ENCODE peak calls at places on chromosomes 1 and 21, in nine cellular contexts. C, Q, W, D, V, O, A, R and G are unnamed samples.

GRCh38 chr1:29471487-29472313 is 235.4 kb downstream of the PTPRU start:
- DNase-seq in D (peak), V (no peak), A (no peak), R (no peak), O (peak), Q (no peak), W (no peak), C (no peak), G (no peak)

GRCh38 chr1:186531561-186532165 is 70.7 kb upstream of the PDC start:
- DNase-seq in R (no peak), D (no peak), Q (no peak), V (no peak), A (no peak), W (no peak), O (no peak), C (no peak), G (no peak)

GRCh38 chr21:29302340-29302991 is 3.7 kb downstream of the BACH1 start:
- DNase-seq in Q (no peak), O (no peak), V (no peak), A (no peak), C (no peak), W (no peak), R (no peak), D (no peak), G (no peak)

GRCh38 chr1:247574664-247575063 is 13.5 kb upstream of the OR2G2 start:
- DNase-seq in R (no peak), V (no peak), W (no peak), D (no peak), C (no peak), Q (no peak), O (no peak), A (no peak), G (peak)

GRCh38 chr1:46174448-46175231 is at the start of gene TSPAN1:
- DNase-seq in V (peak), W (no peak), O (no peak), R (no peak), Q (no peak), C (no peak), A (no peak), D (peak), G (no peak)

GRCh38 chr1:172277989-172278388 is 142.5 kb upstream of the C1orf105 start:
- DNase-seq in Q (no peak), D (no peak), A (no peak), W (no peak), C (no peak), V (no peak), R (no peak), O (no peak), G (no peak)

GRCh38 chr1:156876281-156876680 is 15.6 kb downstream of the NTRK1 start:
- DNase-seq in V (no peak), R (no peak), C (no peak), W (no peak), D (no peak), Q (no peak), O (no peak), A (peak), G (no peak)

GRCh38 chr21:33132054-33132453 is 62.1 kb downstream of the OLIG1 start:
- DNase-seq in O (peak), D (no peak), W (no peak), A (no peak), R (no peak), C (no peak), Q (no peak), V (no peak), G (no peak)

GRCh38 chr1:106564192-106564591 is 492.3 kb upstream of the PRMT6 start:
- DNase-seq in O (no peak), D (no peak), Q (no peak), A (no peak), V (no peak), C (no peak), W (no peak), R (no peak), G (no peak)

GRCh38 chr1:61089338-61089737 is 7.0 kb downstream of the NFIA start:
- DNase-seq in Q (no peak), A (no peak), O (peak), R (no peak), W (no peak), V (no peak), C (no peak), D (no peak), G (no peak)

GRCh38 chr1:6438047-6438525 is 13.5 kb downstream of the ESPN start:
- DNase-seq in V (peak), D (peak), Q (peak), A (no peak), O (peak), C (peak), W (peak), R (peak), G (peak)

GRCh38 chr1:31843506-31843905 is 27.7 kb upstream of the SPOCD1 start:
- DNase-seq in C (no peak), D (no peak), O (no peak), Q (no peak), V (peak), W (no peak), R (no peak), A (no peak), G (no peak)

GRCh38 chr21:45945066-45945867 is 36.3 kb upstream of the COL6A1 start:
- DNase-seq in W (no peak), C (no peak), V (no peak), D (no peak), R (no peak), O (no peak), A (no peak), Q (no peak), G (no peak)

GRCh38 chr1:23444596-23445390 is 20.2 kb upstream of the TCEA3 start:
- DNase-seq in Q (no peak), W (no peak), O (no peak), C (no peak), D (no peak), A (no peak), V (no peak), R (no peak), G (no peak)

GRCh38 chr21:36150192-36150711 is 6.4 kb upstream of the DOP1B start:
- DNase-seq in C (no peak), D (no peak), A (peak), Q (peak), W (no peak), O (no peak), V (peak), R (no peak), G (no peak)
- TF ChIP-seq POLR2A in C (no peak), D (no peak), A (no peak), Q (no peak), W (no peak), O (no peak), V (no peak), R (no peak), G (no peak)

GRCh38 chr1:54581621-54582035 is 33.6 kb downstream of the ACOT11 start:
- DNase-seq in R (peak), A (peak), Q (peak), W (peak), O (peak), D (peak), V (peak), C (no peak), G (peak)
- TF ChIP-seq POLR2A in R (peak), A (no peak), Q (peak), W (no peak), O (no peak), D (no peak), V (no peak), C (no peak), G (peak)

DNA sequence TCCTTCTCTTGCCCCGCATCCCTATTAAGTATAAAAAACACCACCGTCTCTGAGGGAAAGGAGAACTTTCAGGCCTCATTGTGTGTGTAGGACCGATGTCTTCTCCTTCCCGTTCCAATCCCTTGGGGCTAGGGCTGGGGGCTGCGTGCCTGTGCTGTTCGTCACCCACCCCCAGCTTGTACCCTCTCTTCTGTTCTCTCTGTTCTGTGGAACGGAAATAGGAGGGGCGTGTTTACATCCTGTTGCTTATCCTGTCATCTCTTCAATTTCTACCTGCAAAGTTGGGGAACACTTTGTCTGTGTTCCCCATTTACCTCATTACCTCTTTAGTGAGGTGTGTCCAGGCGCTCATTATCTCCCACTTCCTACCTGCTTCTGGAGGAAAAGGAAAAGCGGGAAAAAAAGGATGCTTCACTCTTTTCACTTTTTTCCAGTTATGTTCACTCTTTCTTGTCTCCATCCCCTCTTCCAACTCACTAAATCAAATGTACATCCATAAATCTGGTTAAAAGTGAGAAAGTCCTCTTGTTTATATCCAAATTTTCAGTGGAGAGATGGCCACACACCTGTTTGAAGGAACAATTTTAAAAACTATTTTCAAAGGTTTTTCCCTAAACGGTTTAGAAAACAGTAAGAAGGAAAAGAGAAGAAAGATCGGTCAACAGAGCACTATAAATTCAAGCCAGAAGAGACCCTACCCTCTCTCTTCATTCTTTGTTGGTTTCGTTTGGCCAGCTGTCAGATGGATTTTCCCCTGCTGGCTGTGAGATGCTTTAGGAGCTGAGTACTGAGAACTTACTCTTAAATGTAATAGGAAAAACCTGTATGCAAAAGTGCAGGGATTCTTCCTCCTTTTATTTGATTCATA is 1.0 kb upstream of the TXNIP start:
- DNase-seq in Q (peak), A (peak), W (no peak), D (peak), V (peak), C (no peak), O (peak), R (no peak), G (peak)
- TF ChIP-seq POLR2A in Q (no peak), A (no peak), W (no peak), D (no peak), V (peak), C (no peak), O (peak), R (no peak), G (no peak)

DNA sequence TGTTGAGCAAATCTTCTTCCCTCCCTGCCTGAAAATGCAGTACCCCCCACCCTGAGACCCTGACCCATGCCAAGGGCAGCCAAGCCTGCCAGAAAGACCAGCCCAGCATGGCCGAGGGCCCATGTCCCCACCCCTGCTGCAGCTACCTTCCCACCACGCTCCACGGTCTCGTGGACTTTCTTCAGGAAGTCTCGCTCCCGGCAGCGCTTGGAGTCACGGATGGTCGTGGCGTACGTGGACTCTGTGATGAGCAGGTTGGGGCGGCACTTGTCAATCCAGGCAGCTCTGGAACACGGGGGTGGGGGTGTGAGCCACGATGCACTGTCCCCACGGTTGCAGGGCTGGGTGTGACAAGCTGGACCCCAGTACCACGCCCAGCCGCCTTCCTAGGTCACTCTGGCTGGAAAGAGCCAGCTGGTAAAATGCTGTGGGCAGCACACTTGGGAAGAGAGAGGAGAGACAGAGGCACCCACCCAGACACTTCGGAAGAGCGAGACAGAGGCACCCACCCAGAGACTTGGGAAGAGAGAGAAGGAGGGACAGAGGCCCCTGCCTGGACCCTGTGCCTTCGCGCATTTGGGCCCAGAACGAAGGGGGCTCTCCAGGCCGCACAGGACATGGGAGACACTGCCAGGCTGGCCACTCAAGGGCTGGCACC is 6.4 kb downstream of the PUSL1 start:
- DNase-seq in W (no peak), D (no peak), V (no peak), C (no peak), R (no peak), A (no peak), O (no peak), Q (no peak), G (no peak)
- TF ChIP-seq POLR2A in W (no peak), D (no peak), V (no peak), C (peak), R (no peak), A (no peak), O (no peak), Q (no peak), G (no peak)

GRCh38 chr1:151165738-151166505 is at the start of the genes LYSMD1 and SCNM1:
- DNase-seq in O (peak), V (peak), W (peak), A (peak), D (peak), Q (peak), C (peak), R (peak), G (peak)
- TF ChIP-seq POLR2A in O (peak), V (peak), W (peak), A (no peak), D (no peak), Q (peak), C (peak), R (no peak), G (peak)

GRCh38 chr1:116373451-116374339 is 651 bp downstream of the ATP1A1 start:
- DNase-seq in O (no peak), A (peak), Q (peak), W (no peak), V (peak), D (peak), R (peak), C (peak), G (peak)
- TF ChIP-seq POLR2A in O (no peak), A (no peak), Q (peak), W (no peak), V (peak), D (no peak), R (peak), C (no peak), G (no peak)